ENCODE peak calls at places on chromosomes 13 and 19, in five cellular contexts. J is ovary, Y is fibroblast of villous mesenchyme, V is lower leg skin, R is A549. M is an unnamed sample.

GRCh38 chr19:35587326-35587725 is 1.4 kb downstream of the PMIS2 start:
- DNase-seq in J (no peak), Y (no peak), V (no peak), R (no peak), M (no peak)

GRCh38 chr19:15144046-15144646 is 36.9 kb downstream of the SYDE1 start:
- DNase-seq in J (no peak), Y (no peak), V (no peak), R (no peak), M (no peak)

GRCh38 chr13:51861728-51862300 is at the start of gene CCDC70:
- DNase-seq in J (no peak), Y (no peak), V (no peak), R (peak; percentile 8), M (no peak)

GRCh38 chr13:33194820-33195692 is 90.5 kb downstream of the STARD13 start:
- DNase-seq in J (no peak), Y (peak; percentile 99), V (no peak), R (peak; percentile 46), M (no peak)

GRCh38 chr13:81639984-81640582 is 1299.2 kb upstream of the SPRY2 start:
- DNase-seq in J (no peak), Y (no peak), V (no peak), R (peak; percentile 1), M (no peak)

GRCh38 chr19:2627319-2627829 is 75.1 kb downstream of the GNG7 start:
- DNase-seq in J (peak; percentile 59), Y (peak; percentile 95), V (peak; percentile 93), R (peak; percentile 81), M (peak; percentile 94)

GRCh38 chr19:34430738-34431625 is 2.8 kb downstream of the UBA2 start:
- DNase-seq in J (no peak), Y (peak; percentile 79), V (no peak), R (peak; percentile 84), M (no peak)

GRCh38 chr19:42170052-42170451 is 37.8 kb upstream of the POU2F2 start:
- DNase-seq in J (no peak), Y (no peak), V (no peak), R (no peak), M (no peak)

GRCh38 chr13:80276371-80277289 is 64.3 kb downstream of the SPRY2 start:
- DNase-seq in J (no peak), Y (peak; percentile 7), V (no peak), R (no peak), M (no peak)

GRCh38 chr19:7680606-7681335 is at the start of gene TRAPPC5:
- DNase-seq in J (peak; percentile 94), Y (peak; percentile 81), V (peak; percentile 96), R (peak; percentile 75), M (peak; percentile 89)

GRCh38 chr19:911197-912033 is 1.6 kb downstream of the R3HDM4 start:
- DNase-seq in J (no peak), Y (no peak), V (no peak), R (no peak), M (no peak)

GRCh38 chr13:106566682-106567420 is 1.1 kb downstream of the ARGLU1 start:
- DNase-seq in J (peak; percentile 68), Y (peak; percentile 67), V (peak; percentile 89), R (peak; percentile 55), M (peak; percentile 74)

GRCh38 chr13:23922005-23922932 is 25.0 kb upstream of the C1QTNF9B start:
- DNase-seq in J (no peak), Y (no peak), V (no peak), R (no peak), M (no peak)

GRCh38 chr19:41646589-41647204 is 19.8 kb upstream of the CEACAM4 start:
- DNase-seq in J (no peak), Y (no peak), V (no peak), R (peak; percentile 43), M (no peak)

GRCh38 chr13:29383476-29383875 is 212.0 kb downstream of the SLC7A1 start:
- DNase-seq in J (no peak), Y (no peak), V (no peak), R (no peak), M (no peak)

GRCh38 chr19:33303791-33304759 is 1.7 kb upstream of the CEBPA start:
- DNase-seq in J (peak; percentile 43), Y (peak; percentile 25), V (peak; percentile 88), R (no peak), M (no peak)

GRCh38 chr19:53537523-53538377 is at the start of gene ZNF331:
- DNase-seq in J (peak; percentile 88), Y (peak; percentile 82), V (peak; percentile 96), R (peak; percentile 86), M (peak; percentile 93)

GRCh38 chr19:49593233-49594113 is 2.5 kb downstream of the PRR12 start:
- DNase-seq in J (peak; percentile 94), Y (peak; percentile 90), V (peak; percentile 99), R (peak; percentile 97), M (peak; percentile 97)

GRCh38 chr13:98598043-98598442 is 21.1 kb upstream of the STK24 start:
- DNase-seq in J (no peak), Y (peak; percentile 50), V (no peak), R (peak; percentile 9), M (no peak)

GRCh38 chr13:26695360-26695705 is 65.3 kb downstream of the GPR12 start:
- DNase-seq in J (no peak), Y (no peak), V (no peak), R (no peak), M (no peak)

GRCh38 chr13:73060251-73061160 is 1.7 kb downstream of the KLF5 start:
- DNase-seq in J (peak; percentile 43), Y (peak; percentile 69), V (no peak), R (no peak), M (peak; percentile 61)

GRCh38 chr13:112963641-112964040 is 5.4 kb upstream of the MCF2L start:
- DNase-seq in J (peak; percentile 18), Y (no peak), V (no peak), R (no peak), M (peak; percentile 22)

GRCh38 chr19:35107541-35107939 is 8.1 kb upstream of the FXYD3 start:
- DNase-seq in J (no peak), Y (no peak), V (no peak), R (peak; percentile 55), M (no peak)

GRCh38 chr13:30907167-30907761 is 1.2 kb downstream of the MEDAG start:
- DNase-seq in J (peak; percentile 44), Y (peak; percentile 88), V (no peak), R (no peak), M (no peak)

GRCh38 chr13:79658333-79658975 is 177.5 kb downstream of the NDFIP2 start:
- DNase-seq in J (no peak), Y (no peak), V (no peak), R (no peak), M (peak; percentile 47)

GRCh38 chr13:41791056-41791455 is 169.9 kb downstream of the VWA8 start:
- DNase-seq in J (no peak), Y (no peak), V (no peak), R (no peak), M (no peak)

GRCh38 chr13:102951808-102952207 is 106.0 kb downstream of the ERCC5 start:
- DNase-seq in J (no peak), Y (no peak), V (no peak), R (no peak), M (no peak)

GRCh38 chr19:39110263-39110967 is 15.2 kb upstream of the PAK4 start:
- DNase-seq in J (peak; percentile 58), Y (no peak), V (peak; percentile 90), R (peak; percentile 72), M (no peak)

DNA sequence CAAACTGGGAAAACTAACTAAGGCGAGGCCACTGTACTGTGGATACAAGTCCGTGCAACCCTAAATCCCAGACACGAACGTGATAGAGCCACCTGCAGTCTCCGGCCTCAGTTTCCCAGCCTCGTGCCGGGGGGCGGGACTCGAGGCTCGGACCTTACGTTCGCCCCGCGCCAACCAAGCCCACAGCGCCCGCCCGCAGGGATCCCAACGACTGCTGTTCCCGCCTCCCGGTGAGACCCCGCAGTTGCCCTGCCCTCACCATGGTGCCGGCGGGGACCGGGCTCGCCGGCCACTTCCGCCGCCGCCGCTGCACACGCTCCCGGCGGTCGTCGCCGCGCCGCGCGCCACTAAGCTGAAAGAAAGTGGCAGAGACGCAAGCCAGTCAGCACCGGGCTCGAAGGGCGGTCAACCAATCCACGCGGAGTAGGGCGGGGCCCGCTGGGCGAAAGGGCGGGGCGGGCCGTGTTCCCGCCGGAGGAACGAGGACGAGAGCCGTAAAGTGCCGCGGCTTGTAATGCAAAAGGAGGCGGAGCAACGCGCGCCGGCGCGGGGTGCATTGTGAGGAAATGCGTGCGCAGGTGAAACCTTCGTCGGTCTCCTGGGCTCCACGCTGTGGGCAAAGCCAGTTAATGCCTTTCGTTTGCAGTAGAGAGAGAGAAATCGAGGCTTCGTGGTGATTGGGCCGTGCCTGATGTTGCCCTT is at the start of gene LSM4:
- DNase-seq in J (peak; percentile 99), Y (peak; percentile 97), V (peak; percentile 100), R (peak; percentile 97), M (peak; percentile 99)
- TF ChIP-seq CTCF in J (peak; percentile 39), Y (peak; percentile 10), V (no peak), R (no peak), M (peak; percentile 25)

GRCh38 chr19:48308695-48309586 is 16.4 kb upstream of the EMP3 start:
- DNase-seq in J (no peak), Y (peak; percentile 48), V (no peak), R (peak; percentile 56), M (no peak)
- TF ChIP-seq CTCF in J (no peak), Y (peak; percentile 58), V (no peak), R (peak; percentile 42), M (peak; percentile 9)

DNA sequence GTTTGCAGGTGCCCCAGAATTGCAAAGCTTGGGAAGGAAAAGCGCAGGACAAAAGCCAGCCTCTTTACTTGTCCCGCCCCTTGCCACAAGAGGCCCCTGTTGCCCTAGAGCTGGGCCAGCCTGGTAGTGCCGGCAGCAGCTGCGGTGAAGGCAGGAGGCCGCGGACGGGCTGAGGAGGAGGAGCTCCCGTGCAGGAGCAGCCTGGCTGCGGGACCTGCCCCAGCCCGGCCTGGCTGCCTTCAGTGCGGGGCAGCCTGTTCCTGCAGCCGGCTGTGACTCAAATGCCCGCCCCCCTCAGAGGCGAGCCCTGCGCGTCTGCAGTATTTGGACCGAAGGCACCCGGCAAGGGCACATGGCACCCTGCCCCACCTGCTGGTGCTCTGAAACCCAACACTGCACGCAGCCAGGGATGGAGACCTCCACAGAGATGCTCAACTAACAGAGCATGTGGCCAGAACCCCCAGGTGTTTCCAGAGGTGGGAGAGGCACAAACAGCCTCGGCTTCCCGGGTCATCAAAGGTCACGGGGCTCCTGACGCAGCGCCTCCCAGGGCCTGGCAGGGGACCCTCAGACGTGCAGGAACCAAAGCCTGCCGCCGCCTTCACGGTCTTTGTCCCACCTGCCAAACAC is 29.7 kb downstream of the NAXD start:
- DNase-seq in J (peak; percentile 78), Y (peak; percentile 66), V (peak; percentile 86), R (peak; percentile 29), M (peak; percentile 60)
- TF ChIP-seq CTCF in J (no peak), Y (peak; percentile 49), V (no peak), R (no peak), M (peak; percentile 45)

DNA sequence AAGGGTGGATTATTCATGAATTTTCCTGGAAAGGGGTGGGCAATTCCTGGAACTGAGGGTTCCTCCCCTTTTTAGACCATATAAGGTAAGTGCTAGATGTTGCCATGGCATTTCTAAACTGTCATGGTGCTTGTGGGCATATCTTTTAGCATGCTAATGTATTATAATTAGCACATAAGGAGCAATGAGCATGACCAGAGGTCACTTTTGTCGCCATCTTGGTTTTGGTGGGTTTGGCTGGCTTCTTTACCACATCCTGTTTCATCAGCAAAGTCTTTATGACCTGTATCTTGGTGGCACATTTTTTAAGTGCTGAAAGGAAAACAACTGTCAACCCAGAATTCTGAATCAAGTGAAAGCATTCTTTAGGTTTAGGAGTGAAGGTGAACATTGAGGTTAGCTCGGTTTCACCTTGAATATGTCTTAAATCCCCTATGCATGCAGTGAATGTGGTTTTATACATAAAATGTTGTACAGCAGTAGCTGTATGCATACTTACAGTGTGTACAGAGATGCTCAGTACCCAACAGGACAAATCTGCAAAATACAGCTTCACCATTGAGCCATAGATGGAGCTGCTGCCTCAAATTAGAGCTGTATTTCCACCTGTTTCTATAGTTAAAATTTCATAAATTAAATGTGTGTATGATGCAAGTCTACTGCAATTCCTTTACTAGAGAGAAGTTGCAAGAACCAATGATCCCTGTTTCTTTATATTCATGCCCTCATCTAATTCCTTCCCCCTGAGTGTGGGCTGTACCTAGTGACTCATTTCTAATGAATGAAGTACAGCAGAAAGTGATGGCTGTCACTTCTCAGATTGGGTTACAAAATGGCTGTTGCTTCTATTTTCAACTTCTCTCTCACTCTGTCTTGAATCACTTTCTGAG is 25.3 kb upstream of the IGSF23 start:
- DNase-seq in J (no peak), Y (peak; percentile 89), V (no peak), R (peak; percentile 84), M (no peak)
- TF ChIP-seq CTCF in J (no peak), Y (peak; percentile 44), V (no peak), R (peak; percentile 83), M (peak; percentile 28)

M was measured in psoas muscle.